ENCODE peak calls at places on chromosomes 6 and 20, in four cellular contexts. One of them, this sample, is unnamed.
A peak's percentile ranks its signal among the peaks of the same experiment; 100 is the strongest.

GRCh38 chr20:18928626-18929025 is 115.0 kb downstream of the SCP2D1 start:
- DNase-seq in choroid plexus epithelial cell: no peak
- DNase-seq in cardiac fibroblast: no peak
- DNase-seq in mammary epithelial cell: no peak
- DNase-seq in this sample: no peak

GRCh38 chr6:8944548-8944947 is 509.2 kb upstream of the SLC35B3 start:
- DNase-seq in choroid plexus epithelial cell: no peak
- DNase-seq in cardiac fibroblast: no peak
- DNase-seq in mammary epithelial cell: no peak
- DNase-seq in this sample: no peak

GRCh38 chr20:13855613-13856012 is 70.8 kb downstream of the NDUFAF5 start:
- DNase-seq in choroid plexus epithelial cell: no peak
- DNase-seq in cardiac fibroblast: no peak
- DNase-seq in mammary epithelial cell: no peak
- DNase-seq in this sample: no peak

GRCh38 chr6:131135244-131136020 is at the start of gene AKAP7:
- DNase-seq in choroid plexus epithelial cell: peak; percentile 46
- DNase-seq in cardiac fibroblast: peak; percentile 73
- DNase-seq in mammary epithelial cell: peak; percentile 64
- DNase-seq in this sample: peak; percentile 85

GRCh38 chr20:11906626-11907480 is 10.8 kb upstream of the BTBD3 start:
- DNase-seq in choroid plexus epithelial cell: no peak
- DNase-seq in cardiac fibroblast: no peak
- DNase-seq in mammary epithelial cell: peak; percentile 87
- DNase-seq in this sample: no peak

GRCh38 chr6:44730771-44731391 is 343.4 kb downstream of the CDC5L start:
- DNase-seq in choroid plexus epithelial cell: peak; percentile 87
- DNase-seq in cardiac fibroblast: no peak
- DNase-seq in mammary epithelial cell: no peak
- DNase-seq in this sample: no peak

GRCh38 chr6:81606965-81607381 is 145.5 kb downstream of the TENT5A start:
- DNase-seq in choroid plexus epithelial cell: peak; percentile 49
- DNase-seq in cardiac fibroblast: peak; percentile 86
- DNase-seq in mammary epithelial cell: no peak
- DNase-seq in this sample: no peak

GRCh38 chr20:5181955-5182354 is 55.1 kb downstream of the CDS2 start:
- DNase-seq in choroid plexus epithelial cell: peak; percentile 82
- DNase-seq in cardiac fibroblast: peak; percentile 77
- DNase-seq in mammary epithelial cell: peak; percentile 6
- DNase-seq in this sample: no peak

GRCh38 chr6:157989541-157990289 is 8.1 kb downstream of the SYNJ2 start:
- DNase-seq in choroid plexus epithelial cell: peak; percentile 35
- DNase-seq in cardiac fibroblast: peak; percentile 41
- DNase-seq in mammary epithelial cell: peak; percentile 68
- DNase-seq in this sample: no peak

DNA sequence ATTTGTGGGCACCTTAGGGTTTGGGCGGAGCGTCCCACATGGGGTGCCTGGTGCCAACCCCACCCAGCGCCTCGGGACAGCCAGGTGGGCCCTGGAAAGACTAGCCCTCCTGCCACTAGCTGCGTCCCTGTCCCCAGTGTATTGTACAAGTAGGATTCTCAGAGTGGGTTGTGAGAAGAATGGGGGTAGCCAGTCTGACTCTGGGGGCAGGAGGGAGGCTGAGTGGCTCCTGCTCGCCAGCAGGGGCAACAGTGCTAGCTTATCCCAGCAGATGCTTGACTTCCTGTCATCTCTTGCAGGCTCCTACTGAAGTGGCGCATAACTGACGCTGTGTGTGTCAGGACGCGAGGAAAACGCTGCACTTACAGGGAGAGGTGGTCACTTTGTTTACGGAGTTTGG is 9.3 kb downstream of the PSMA7 start:
- DNase-seq in choroid plexus epithelial cell: no peak
- DNase-seq in cardiac fibroblast: no peak
- DNase-seq in mammary epithelial cell: no peak
- DNase-seq in this sample: no peak
- TF ChIP-seq CTCF in choroid plexus epithelial cell: peak; percentile 38
- TF ChIP-seq CTCF in cardiac fibroblast: peak; percentile 9
- TF ChIP-seq CTCF in mammary epithelial cell: no peak
- TF ChIP-seq CTCF in this sample: no peak

GRCh38 chr6:89242574-89243330 is 25.6 kb upstream of the GABRR1 start:
- DNase-seq in choroid plexus epithelial cell: peak; percentile 81
- DNase-seq in cardiac fibroblast: peak; percentile 75
- DNase-seq in mammary epithelial cell: peak; percentile 27
- DNase-seq in this sample: peak; percentile 34
- TF ChIP-seq CTCF in choroid plexus epithelial cell: peak; percentile 72
- TF ChIP-seq CTCF in cardiac fibroblast: peak; percentile 50
- TF ChIP-seq CTCF in mammary epithelial cell: peak; percentile 44
- TF ChIP-seq CTCF in this sample: no peak

GRCh38 chr6:47437592-47437991 is 40.0 kb upstream of the CD2AP start:
- DNase-seq in choroid plexus epithelial cell: no peak
- DNase-seq in cardiac fibroblast: no peak
- DNase-seq in mammary epithelial cell: no peak
- DNase-seq in this sample: peak; percentile 36
- TF ChIP-seq CTCF in choroid plexus epithelial cell: no peak
- TF ChIP-seq CTCF in cardiac fibroblast: no peak
- TF ChIP-seq CTCF in mammary epithelial cell: no peak
- TF ChIP-seq CTCF in this sample: no peak

DNA sequence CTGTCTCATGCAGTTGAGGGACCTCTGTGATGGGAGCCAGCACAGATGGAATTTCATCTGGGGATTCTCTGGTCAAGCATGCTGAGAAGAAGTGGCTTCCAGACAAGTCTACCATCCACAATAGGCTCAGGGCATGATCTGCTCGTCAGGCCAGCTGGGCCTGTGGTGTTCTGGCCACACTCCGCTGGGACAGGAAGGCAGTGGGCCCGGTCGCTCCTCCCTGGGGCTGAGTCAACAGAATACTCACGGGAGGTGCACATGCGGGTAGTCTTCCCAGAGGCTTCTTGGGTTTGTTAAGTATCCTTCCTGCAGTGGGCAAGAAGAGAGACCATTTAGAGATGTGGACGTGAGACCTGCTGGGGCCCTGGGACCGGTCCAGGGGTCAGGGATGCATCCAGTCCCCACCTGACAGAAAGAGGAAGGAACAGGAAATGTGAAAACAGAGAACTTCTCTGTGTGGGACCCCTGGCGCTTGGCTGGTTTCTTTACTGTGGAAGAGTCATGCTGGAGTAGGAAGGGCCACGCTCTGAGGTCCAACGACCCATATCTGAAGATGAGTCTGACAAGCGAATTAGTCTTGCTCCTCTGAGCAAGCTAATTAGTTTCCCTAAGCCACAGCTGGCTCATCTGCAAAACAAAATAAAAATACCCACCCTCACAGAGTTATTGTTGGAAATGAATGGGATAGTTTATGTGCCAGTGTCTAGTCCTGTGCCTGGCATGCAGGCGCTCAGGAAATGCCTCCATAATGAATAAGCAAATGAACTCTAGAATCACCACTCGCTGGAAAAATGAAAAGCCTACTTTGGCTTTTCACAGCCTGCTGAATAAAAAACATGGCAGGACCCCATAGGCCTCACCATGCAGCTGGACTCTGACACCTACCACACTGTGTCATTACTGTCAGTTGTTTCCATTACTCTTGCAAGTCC is 67.3 kb downstream of the TRAM2 start:
- DNase-seq in choroid plexus epithelial cell: no peak
- DNase-seq in cardiac fibroblast: peak; percentile 79
- DNase-seq in mammary epithelial cell: peak; percentile 23
- DNase-seq in this sample: peak; percentile 47
- TF ChIP-seq CTCF in choroid plexus epithelial cell: no peak
- TF ChIP-seq CTCF in cardiac fibroblast: no peak
- TF ChIP-seq CTCF in mammary epithelial cell: no peak
- TF ChIP-seq CTCF in this sample: no peak

This sample was measured in GM13976.